ENCODE peak calls at places on chromosomes 6 and 20, in eight cellular contexts. One of them, this sample, is unnamed.

GRCh38 chr6:81962198-81962597 is 209.7 kb upstream of the TENT5A start:
- DNase-seq in small intestine: no peak
- DNase-seq in GM23248: peak
- DNase-seq in IMR-90: no peak
- DNase-seq in breast epithelium: no peak
- DNase-seq in testis: no peak
- DNase-seq in brain microvascular endothelial cell: no peak
- DNase-seq in neural progenitor cell: no peak
- DNase-seq in this sample: peak

GRCh38 chr20:36340593-36340990 is 34.5 kb downstream of the DLGAP4 start:
- DNase-seq in small intestine: no peak
- DNase-seq in testis: no peak
- DNase-seq in breast epithelium: no peak
- DNase-seq in GM23248: no peak
- DNase-seq in IMR-90: no peak
- DNase-seq in brain microvascular endothelial cell: no peak
- DNase-seq in neural progenitor cell: no peak
- DNase-seq in this sample: no peak

GRCh38 chr6:112254921-112255320 is 554 bp upstream of the LAMA4 start:
- DNase-seq in small intestine: no peak
- DNase-seq in brain microvascular endothelial cell: no peak
- DNase-seq in GM23248: peak
- DNase-seq in breast epithelium: no peak
- DNase-seq in IMR-90: no peak
- DNase-seq in neural progenitor cell: no peak
- DNase-seq in testis: no peak
- DNase-seq in this sample: no peak

GRCh38 chr20:6495907-6496306 is 271.6 kb upstream of the BMP2 start:
- DNase-seq in testis: no peak
- DNase-seq in brain microvascular endothelial cell: no peak
- DNase-seq in breast epithelium: no peak
- DNase-seq in GM23248: no peak
- DNase-seq in small intestine: no peak
- DNase-seq in neural progenitor cell: no peak
- DNase-seq in IMR-90: no peak
- DNase-seq in this sample: no peak

GRCh38 chr20:22652685-22653568 is 68.6 kb upstream of the FOXA2 start:
- DNase-seq in brain microvascular endothelial cell: no peak
- DNase-seq in GM23248: peak
- DNase-seq in testis: no peak
- DNase-seq in IMR-90: no peak
- DNase-seq in neural progenitor cell: peak
- DNase-seq in breast epithelium: no peak
- DNase-seq in small intestine: no peak
- DNase-seq in this sample: no peak

GRCh38 chr20:47576516-47577033 is 74.9 kb downstream of the NCOA3 start:
- DNase-seq in IMR-90: peak
- DNase-seq in small intestine: peak
- DNase-seq in breast epithelium: no peak
- DNase-seq in neural progenitor cell: peak
- DNase-seq in brain microvascular endothelial cell: peak
- DNase-seq in GM23248: peak
- DNase-seq in testis: peak
- DNase-seq in this sample: no peak

GRCh38 chr6:82057846-82058554 is 189.5 kb downstream of the IBTK start:
- DNase-seq in IMR-90: peak
- DNase-seq in GM23248: peak
- DNase-seq in testis: no peak
- DNase-seq in brain microvascular endothelial cell: peak
- DNase-seq in breast epithelium: no peak
- DNase-seq in neural progenitor cell: no peak
- DNase-seq in small intestine: no peak
- DNase-seq in this sample: no peak

GRCh38 chr20:19347943-19348456 is 135.6 kb downstream of the SLC24A3 start:
- DNase-seq in neural progenitor cell: no peak
- DNase-seq in IMR-90: no peak
- DNase-seq in breast epithelium: no peak
- DNase-seq in brain microvascular endothelial cell: no peak
- DNase-seq in small intestine: peak
- DNase-seq in testis: no peak
- DNase-seq in GM23248: no peak
- DNase-seq in this sample: no peak

GRCh38 chr6:12233693-12234551 is 56.2 kb upstream of the EDN1 start:
- DNase-seq in testis: peak
- DNase-seq in brain microvascular endothelial cell: peak
- DNase-seq in neural progenitor cell: peak
- DNase-seq in GM23248: peak
- DNase-seq in small intestine: peak
- DNase-seq in IMR-90: peak
- DNase-seq in breast epithelium: no peak
- DNase-seq in this sample: peak

GRCh38 chr6:140269766-140270165 is 895.3 kb upstream of the CITED2 start:
- DNase-seq in IMR-90: no peak
- DNase-seq in brain microvascular endothelial cell: no peak
- DNase-seq in GM23248: peak
- DNase-seq in neural progenitor cell: no peak
- DNase-seq in testis: no peak
- DNase-seq in small intestine: no peak
- DNase-seq in breast epithelium: no peak
- DNase-seq in this sample: no peak

GRCh38 chr20:23386304-23387117 is 24.5 kb downstream of the GZF1 start:
- DNase-seq in brain microvascular endothelial cell: no peak
- DNase-seq in GM23248: no peak
- DNase-seq in small intestine: peak
- DNase-seq in testis: no peak
- DNase-seq in breast epithelium: no peak
- DNase-seq in IMR-90: no peak
- DNase-seq in neural progenitor cell: no peak
- DNase-seq in this sample: no peak

GRCh38 chr6:47308223-47308567 is 1.5 kb downstream of the TNFRSF21 start:
- DNase-seq in GM23248: peak
- DNase-seq in testis: no peak
- DNase-seq in IMR-90: no peak
- DNase-seq in small intestine: no peak
- DNase-seq in breast epithelium: no peak
- DNase-seq in brain microvascular endothelial cell: no peak
- DNase-seq in neural progenitor cell: peak
- DNase-seq in this sample: no peak

GRCh38 chr20:56778765-56779195 is 149.7 kb downstream of the TFAP2C start:
- DNase-seq in small intestine: no peak
- DNase-seq in brain microvascular endothelial cell: peak
- DNase-seq in breast epithelium: no peak
- DNase-seq in IMR-90: peak
- DNase-seq in GM23248: no peak
- DNase-seq in neural progenitor cell: peak
- DNase-seq in testis: peak
- DNase-seq in this sample: no peak

GRCh38 chr6:168124161-168124560 is 45.1 kb upstream of the FRMD1 start:
- DNase-seq in GM23248: no peak
- DNase-seq in testis: peak
- DNase-seq in small intestine: no peak
- DNase-seq in brain microvascular endothelial cell: no peak
- DNase-seq in neural progenitor cell: no peak
- DNase-seq in breast epithelium: no peak
- DNase-seq in IMR-90: no peak
- DNase-seq in this sample: no peak

GRCh38 chr6:149840345-149841075 is 23.6 kb downstream of the LRP11 start:
- DNase-seq in small intestine: peak
- DNase-seq in breast epithelium: peak
- DNase-seq in IMR-90: peak
- DNase-seq in GM23248: peak
- DNase-seq in brain microvascular endothelial cell: peak
- DNase-seq in neural progenitor cell: peak
- DNase-seq in testis: peak
- DNase-seq in this sample: no peak

GRCh38 chr6:35176625-35177024 is 35.5 kb upstream of the TCP11 start:
- DNase-seq in GM23248: no peak
- DNase-seq in small intestine: no peak
- DNase-seq in neural progenitor cell: no peak
- DNase-seq in breast epithelium: no peak
- DNase-seq in testis: no peak
- DNase-seq in brain microvascular endothelial cell: no peak
- DNase-seq in IMR-90: no peak
- DNase-seq in this sample: no peak

GRCh38 chr6:162942860-162943259 is 215.1 kb downstream of the PACRG start:
- DNase-seq in small intestine: no peak
- DNase-seq in brain microvascular endothelial cell: peak
- DNase-seq in testis: no peak
- DNase-seq in neural progenitor cell: no peak
- DNase-seq in IMR-90: peak
- DNase-seq in breast epithelium: no peak
- DNase-seq in GM23248: peak
- DNase-seq in this sample: no peak

GRCh38 chr6:31042801-31043200 is 32.5 kb downstream of the MUC22 start:
- DNase-seq in testis: peak
- DNase-seq in GM23248: peak
- DNase-seq in small intestine: peak
- DNase-seq in neural progenitor cell: peak
- DNase-seq in IMR-90: peak
- DNase-seq in brain microvascular endothelial cell: peak
- DNase-seq in breast epithelium: peak
- DNase-seq in this sample: peak

GRCh38 chr6:55379895-55380294 is 52.6 kb downstream of the GFRAL start:
- DNase-seq in testis: no peak
- DNase-seq in breast epithelium: no peak
- DNase-seq in small intestine: no peak
- DNase-seq in IMR-90: peak
- DNase-seq in neural progenitor cell: no peak
- DNase-seq in brain microvascular endothelial cell: no peak
- DNase-seq in GM23248: no peak
- DNase-seq in this sample: no peak

GRCh38 chr20:20393207-20393606 is 25.3 kb downstream of the INSM1 start:
- DNase-seq in testis: no peak
- DNase-seq in IMR-90: peak
- DNase-seq in small intestine: no peak
- DNase-seq in brain microvascular endothelial cell: peak
- DNase-seq in GM23248: peak
- DNase-seq in breast epithelium: no peak
- DNase-seq in neural progenitor cell: no peak
- DNase-seq in this sample: no peak

GRCh38 chr6:14513726-14514125 is 396.2 kb downstream of the CD83 start:
- DNase-seq in neural progenitor cell: no peak
- DNase-seq in IMR-90: no peak
- DNase-seq in GM23248: no peak
- DNase-seq in brain microvascular endothelial cell: no peak
- DNase-seq in testis: no peak
- DNase-seq in breast epithelium: no peak
- DNase-seq in small intestine: no peak
- DNase-seq in this sample: no peak

GRCh38 chr6:137024172-137024990 is 20.4 kb downstream of the IL20RA start:
- DNase-seq in brain microvascular endothelial cell: no peak
- DNase-seq in breast epithelium: no peak
- DNase-seq in GM23248: no peak
- DNase-seq in testis: no peak
- DNase-seq in small intestine: peak
- DNase-seq in neural progenitor cell: no peak
- DNase-seq in IMR-90: no peak
- DNase-seq in this sample: no peak
- H3K27ac ChIP-seq in brain microvascular endothelial cell: no peak
- H3K27ac ChIP-seq in breast epithelium: peak
- H3K27ac ChIP-seq in GM23248: no peak
- H3K27ac ChIP-seq in testis: no peak
- H3K27ac ChIP-seq in small intestine: no peak
- H3K27ac ChIP-seq in neural progenitor cell: no peak
- H3K27ac ChIP-seq in IMR-90: no peak
- H3K27ac ChIP-seq in this sample: no peak

DNA sequence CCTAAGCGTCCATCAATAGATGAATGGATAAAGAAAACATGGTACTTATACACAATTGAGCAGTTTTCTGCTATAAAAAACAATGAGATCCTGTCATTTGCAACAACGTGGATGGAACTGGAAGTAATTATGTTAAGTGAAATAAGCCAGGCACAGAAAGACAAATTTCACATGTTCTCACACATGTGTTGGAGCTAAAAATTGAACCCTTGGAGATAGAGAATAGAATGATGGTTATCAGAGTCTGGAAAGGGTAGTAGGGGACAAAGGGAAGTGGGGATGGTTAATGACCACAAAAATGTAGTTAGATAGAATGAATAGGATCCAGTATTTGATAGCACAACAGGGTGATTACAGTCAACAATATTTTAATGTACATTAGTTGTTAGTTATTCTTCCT is 1033.5 kb downstream of the HACE1 start:
- DNase-seq in small intestine: no peak
- DNase-seq in breast epithelium: no peak
- DNase-seq in GM23248: no peak
- DNase-seq in IMR-90: no peak
- DNase-seq in neural progenitor cell: no peak
- DNase-seq in brain microvascular endothelial cell: no peak
- DNase-seq in testis: no peak
- DNase-seq in this sample: no peak
- H3K27ac ChIP-seq in small intestine: no peak
- H3K27ac ChIP-seq in breast epithelium: no peak
- H3K27ac ChIP-seq in GM23248: no peak
- H3K27ac ChIP-seq in IMR-90: no peak
- H3K27ac ChIP-seq in neural progenitor cell: no peak
- H3K27ac ChIP-seq in brain microvascular endothelial cell: no peak
- H3K27ac ChIP-seq in testis: no peak
- H3K27ac ChIP-seq in this sample: no peak

GRCh38 chr20:51013577-51014330 is 9.2 kb downstream of the KCNG1 start:
- DNase-seq in IMR-90: no peak
- DNase-seq in GM23248: no peak
- DNase-seq in neural progenitor cell: no peak
- DNase-seq in brain microvascular endothelial cell: no peak
- DNase-seq in testis: no peak
- DNase-seq in small intestine: peak
- DNase-seq in breast epithelium: no peak
- DNase-seq in this sample: no peak
- H3K27ac ChIP-seq in IMR-90: no peak
- H3K27ac ChIP-seq in GM23248: no peak
- H3K27ac ChIP-seq in neural progenitor cell: peak
- H3K27ac ChIP-seq in brain microvascular endothelial cell: no peak
- H3K27ac ChIP-seq in testis: no peak
- H3K27ac ChIP-seq in small intestine: no peak
- H3K27ac ChIP-seq in breast epithelium: no peak
- H3K27ac ChIP-seq in this sample: no peak

GRCh38 chr6:89787660-89788338 is 31.8 kb downstream of the MDN1 start:
- DNase-seq in breast epithelium: no peak
- DNase-seq in IMR-90: no peak
- DNase-seq in small intestine: peak
- DNase-seq in neural progenitor cell: no peak
- DNase-seq in GM23248: no peak
- DNase-seq in brain microvascular endothelial cell: no peak
- DNase-seq in testis: no peak
- DNase-seq in this sample: no peak

GRCh38 chr6:89790403-89790802 is 29.2 kb downstream of the MDN1 start:
- DNase-seq in breast epithelium: no peak
- DNase-seq in neural progenitor cell: no peak
- DNase-seq in IMR-90: no peak
- DNase-seq in small intestine: no peak
- DNase-seq in testis: no peak
- DNase-seq in GM23248: no peak
- DNase-seq in brain microvascular endothelial cell: no peak
- DNase-seq in this sample: no peak

GRCh38 chr6:89792881-89793280 is 26.7 kb downstream of the MDN1 start:
- DNase-seq in GM23248: peak
- DNase-seq in IMR-90: peak
- DNase-seq in testis: peak
- DNase-seq in brain microvascular endothelial cell: peak
- DNase-seq in neural progenitor cell: peak
- DNase-seq in small intestine: peak
- DNase-seq in breast epithelium: no peak
- DNase-seq in this sample: peak

GRCh38 chr6:89786970-89787369 is 32.6 kb downstream of the MDN1 start:
- DNase-seq in testis: no peak
- DNase-seq in IMR-90: no peak
- DNase-seq in neural progenitor cell: no peak
- DNase-seq in GM23248: no peak
- DNase-seq in small intestine: no peak
- DNase-seq in breast epithelium: no peak
- DNase-seq in brain microvascular endothelial cell: no peak
- DNase-seq in this sample: no peak

GRCh38 chr6:89789980-89790379 is 29.6 kb downstream of the MDN1 start:
- DNase-seq in GM23248: no peak
- DNase-seq in testis: no peak
- DNase-seq in small intestine: peak
- DNase-seq in brain microvascular endothelial cell: no peak
- DNase-seq in breast epithelium: no peak
- DNase-seq in IMR-90: no peak
- DNase-seq in neural progenitor cell: no peak
- DNase-seq in this sample: no peak
- H3K27ac ChIP-seq in GM23248: no peak
- H3K27ac ChIP-seq in testis: no peak
- H3K27ac ChIP-seq in small intestine: no peak
- H3K27ac ChIP-seq in brain microvascular endothelial cell: no peak
- H3K27ac ChIP-seq in breast epithelium: no peak
- H3K27ac ChIP-seq in IMR-90: no peak
- H3K27ac ChIP-seq in neural progenitor cell: no peak
- H3K27ac ChIP-seq in this sample: no peak